ENCODE peak calls at places on chromosomes 4 and X, in four cellular contexts. Q, I, E and C are unnamed samples.
A peak's percentile ranks its signal among the peaks of the same experiment; 100 is the strongest.

GRCh38 chr4:36039031-36039430 is 205.3 kb downstream of the ARAP2 start:
- DNase-seq in I (no peak), Q (no peak), E (no peak), C (no peak)

GRCh38 chrX:133337250-133337649 is 78.0 kb downstream of the GPC4 start:
- DNase-seq in I (no peak), Q (peak; percentile 19), E (no peak), C (no peak)

GRCh38 chrX:38666909-38667308 is 105.6 kb downstream of the TSPAN7 start:
- DNase-seq in I (no peak), Q (no peak), E (no peak), C (no peak)

GRCh38 chr4:90852232-90852631 is 725.0 kb downstream of the CCSER1 start:
- DNase-seq in E (no peak), Q (no peak), I (no peak), C (no peak)

GRCh38 chr4:94668724-94669123 is 89.0 kb upstream of the BMPR1B start:
- DNase-seq in I (no peak), E (no peak), Q (no peak), C (no peak)

GRCh38 chr4:170089743-170090666 is at the start of gene AADAT:
- DNase-seq in E (peak; percentile 51), I (no peak), Q (peak; percentile 27), C (no peak)

GRCh38 chr4:96293806-96294205 is 453.9 kb downstream of the PDHA2 start:
- DNase-seq in E (peak; percentile 27), Q (peak; percentile 3), I (no peak), C (no peak)

GRCh38 chrX:53716328-53717088 is 30.0 kb upstream of the HUWE1 start:
- DNase-seq in I (peak; percentile 13), Q (peak; percentile 22), E (no peak), C (peak; percentile 31)

GRCh38 chr4:116016201-116016600 is 902.8 kb upstream of the NDST4 start:
- DNase-seq in I (no peak), E (peak; percentile 42), Q (peak; percentile 95), C (no peak)

GRCh38 chrX:17328837-17329236 is 46.2 kb upstream of the NHS start:
- DNase-seq in E (no peak), Q (no peak), I (no peak), C (no peak)

GRCh38 chrX:129145382-129145781 is 377.9 kb downstream of the SMARCA1 start:
- DNase-seq in E (no peak), Q (no peak), I (no peak), C (no peak)

GRCh38 chr4:157358851-157359250 is 138.3 kb downstream of the GRIA2 start:
- DNase-seq in Q (no peak), E (no peak), I (no peak), C (no peak)

GRCh38 chrX:13876652-13877051 is 59.8 kb upstream of the GPM6B start:
- DNase-seq in Q (peak; percentile 72), I (no peak), E (peak; percentile 68), C (no peak)

GRCh38 chrX:98398542-98398941 is 1514.8 kb downstream of the RPA4 start:
- DNase-seq in Q (peak; percentile 8), E (no peak), I (no peak), C (no peak)

GRCh38 chrX:1351981-1352714 is 15.6 kb downstream of the IL3RA start:
- DNase-seq in E (no peak), Q (no peak), I (no peak), C (no peak)

GRCh38 chr4:148076964-148077363 is 345.1 kb downstream of the ARHGAP10 start:
- DNase-seq in Q (no peak), I (no peak), E (peak; percentile 18), C (no peak)

GRCh38 chrX:73940893-73941470 is 363.0 kb upstream of the ZCCHC13 start:
- DNase-seq in E (no peak), Q (no peak), I (no peak), C (no peak)

GRCh38 chr4:3334316-3334715 is 41.5 kb downstream of the RGS12 start:
- DNase-seq in I (no peak), E (no peak), Q (no peak), C (no peak)

GRCh38 chr4:91965166-91965565 is 338.6 kb upstream of the GRID2 start:
- DNase-seq in I (no peak), Q (no peak), E (no peak), C (no peak)

GRCh38 chr4:67087897-67088296 is 457.4 kb downstream of the CENPC start:
- DNase-seq in E (peak; percentile 12), I (no peak), Q (peak; percentile 49), C (peak; percentile 6)

GRCh38 chr4:71855944-71856343 is 72.1 kb upstream of the GC start:
- DNase-seq in Q (no peak), E (no peak), I (no peak), C (no peak)

GRCh38 chr4:165079476-165079875 is 25.8 kb downstream of the TRIM75 start:
- DNase-seq in Q (peak; percentile 68), I (no peak), E (peak; percentile 15), C (no peak)

GRCh38 chr4:78528327-78528726 is 23.2 kb upstream of the ANXA3 start:
- DNase-seq in I (no peak), Q (peak; percentile 78), E (peak; percentile 40), C (no peak)

GRCh38 chr4:8015512-8015911 is 75.9 kb upstream of the AFAP1 start:
- DNase-seq in E (peak; percentile 28), I (no peak), Q (peak; percentile 17), C (no peak)
- TF ChIP-seq CTCF in E (peak; percentile 70), I (no peak), Q (peak; percentile 39), C (no peak)

GRCh38 chr4:137531121-137531520 is 1.2 kb downstream of the PCDH18 start:
- DNase-seq in Q (no peak), I (no peak), E (peak; percentile 50), C (no peak)
- TF ChIP-seq CTCF in Q (no peak), I (no peak), E (peak; percentile 65), C (no peak)

GRCh38 chr4:181437895-181438294 is 805.3 kb upstream of the TENM3 start:
- DNase-seq in E (no peak), I (no peak), Q (no peak), C (no peak)
- TF ChIP-seq CTCF in E (no peak), I (no peak), Q (no peak), C (no peak)

GRCh38 chr4:47664051-47664826 is 173.6 kb downstream of the CORIN start:
- DNase-seq in Q (no peak), I (no peak), E (no peak), C (no peak)

GRCh38 chr4:47668256-47668655 is 169.6 kb downstream of the CORIN start:
- DNase-seq in I (no peak), Q (peak; percentile 79), E (no peak), C (no peak)

GRCh38 chr4:47667552-47667951 is 170.3 kb downstream of the CORIN start:
- DNase-seq in Q (peak; percentile 37), E (peak; percentile 33), I (no peak), C (no peak)

GRCh38 chr4:47668810-47669408 is 169.0 kb downstream of the CORIN start:
- DNase-seq in Q (peak; percentile 62), I (no peak), E (peak; percentile 53), C (peak; percentile 6)

DNA sequence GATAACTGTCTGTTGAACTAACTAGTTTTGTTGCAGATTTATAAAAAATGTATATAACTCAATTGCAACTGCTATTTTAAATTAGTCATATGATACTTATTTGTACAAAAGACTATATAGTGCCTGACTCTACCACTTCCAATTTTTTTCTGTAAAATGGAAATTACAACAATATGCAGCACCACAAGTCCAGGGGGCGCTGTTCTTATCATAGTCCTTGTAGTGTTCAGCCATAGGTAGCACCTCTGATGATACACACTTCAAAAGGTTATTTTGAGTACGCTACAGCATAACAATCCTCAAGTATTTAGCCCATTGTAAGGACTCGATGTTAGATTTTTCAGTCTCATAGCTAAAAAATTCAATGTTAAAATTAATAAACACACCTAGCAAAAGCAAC is 174.9 kb downstream of the CORIN start:
- DNase-seq in Q (no peak), E (peak; percentile 17), I (no peak), C (no peak)
- TF ChIP-seq CTCF in Q (peak; percentile 39), E (peak; percentile 55), I (no peak), C (peak; percentile 26)

GRCh38 chrX:36961590-36961989 is 46.6 kb upstream of the FAM47C start:
- DNase-seq in E (no peak), Q (peak; percentile 3), I (no peak), C (no peak)
- TF ChIP-seq CTCF in E (peak; percentile 26), Q (peak; percentile 6), I (no peak), C (no peak)

GRCh38 chr4:27013012-27013411 is 152.4 kb downstream of the STIM2 start:
- DNase-seq in Q (no peak), E (no peak), I (no peak), C (no peak)

GRCh38 chr4:27009539-27009938 is 148.9 kb downstream of the STIM2 start:
- DNase-seq in Q (no peak), I (no peak), E (no peak), C (no peak)

GRCh38 chr4:27011401-27011800 is 150.8 kb downstream of the STIM2 start:
- DNase-seq in Q (peak; percentile 84), E (no peak), I (no peak), C (no peak)

GRCh38 chr4:27008693-27009092 is 148.1 kb downstream of the STIM2 start:
- DNase-seq in E (no peak), I (no peak), Q (no peak), C (no peak)

GRCh38 chr4:27010334-27010940 is 149.8 kb downstream of the STIM2 start:
- DNase-seq in Q (peak; percentile 55), I (peak; percentile 49), E (peak; percentile 67), C (peak; percentile 70)
- TF ChIP-seq CTCF in Q (peak; percentile 70), I (peak; percentile 98), E (peak; percentile 86), C (peak; percentile 99)

GRCh38 chrX:115940888-115941332 is 229.6 kb upstream of the AGTR2 start:
- DNase-seq in E (peak; percentile 52), Q (no peak), I (no peak), C (peak; percentile 52)
- TF ChIP-seq CTCF in E (peak; percentile 29), Q (no peak), I (no peak), C (peak; percentile 30)

GRCh38 chrX:50903387-50904027 is 7.0 kb upstream of the BMP15 start:
- DNase-seq in E (peak; percentile 23), Q (peak; percentile 29), I (no peak), C (no peak)
- TF ChIP-seq CTCF in E (peak; percentile 78), Q (peak; percentile 55), I (no peak), C (peak; percentile 12)

GRCh38 chrX:80282535-80282934 is 137.7 kb upstream of the TENT5D start:
- DNase-seq in Q (no peak), E (no peak), I (no peak), C (no peak)
- TF ChIP-seq CTCF in Q (no peak), E (no peak), I (no peak), C (no peak)